ENCODE peak calls at places on chromosome 10, in five cellular contexts. Z is AG04450, B is colonic mucosa, E is GM13977, M is BJ. O is an unnamed sample.

GRCh38 chr10:133418289-133418993 is 6.0 kb downstream of the SPRN start:
- DNase-seq in Z (no peak), E (no peak), B (no peak), M (no peak), O (no peak)

GRCh38 chr10:48805411-48805810 is 120.7 kb downstream of the WDFY4 start:
- DNase-seq in M (no peak), Z (no peak), E (no peak), B (no peak), O (no peak)

GRCh38 chr10:123583639-123584418 is 82.3 kb upstream of the GPR26 start:
- DNase-seq in Z (no peak), E (peak), M (peak), B (peak), O (peak)

GRCh38 chr10:22849077-22849810 is 78.6 kb upstream of the ARMC3 start:
- DNase-seq in E (no peak), Z (no peak), B (peak), M (no peak), O (peak)

GRCh38 chr10:97422921-97423420 is 3.0 kb upstream of the PGAM1 start:
- DNase-seq in B (no peak), E (no peak), M (peak), Z (no peak), O (peak)

GRCh38 chr10:52523696-52524095 is 209.6 kb downstream of the DKK1 start:
- DNase-seq in B (no peak), E (no peak), M (no peak), Z (no peak), O (no peak)

GRCh38 chr10:114518401-114519305 is 114.4 kb upstream of the AFAP1L2 start:
- DNase-seq in M (no peak), E (no peak), Z (no peak), B (no peak), O (no peak)

GRCh38 chr10:47347303-47347675 is 874 bp upstream of the RBP3 start:
- DNase-seq in Z (no peak), M (no peak), E (no peak), B (no peak), O (no peak)

GRCh38 chr10:589961-590680 is 99.3 kb downstream of the DIP2C start:
- DNase-seq in M (no peak), Z (no peak), E (no peak), B (no peak), O (no peak)

GRCh38 chr10:101132636-101133473 is 1.8 kb downstream of the TLX1 start:
- DNase-seq in Z (no peak), M (no peak), E (peak), B (no peak), O (no peak)

GRCh38 chr10:51926336-51926735 is 226.9 kb upstream of the CSTF2T start:
- DNase-seq in E (no peak), B (no peak), Z (no peak), M (no peak), O (no peak)

GRCh38 chr10:132532784-132533560 is 4.6 kb upstream of the INPP5A start:
- DNase-seq in E (no peak), B (no peak), M (peak), Z (peak), O (peak)

GRCh38 chr10:70619271-70620019 is 16.9 kb upstream of the PRF1 start:
- DNase-seq in Z (no peak), E (peak), M (no peak), B (no peak), O (peak)
- TF ChIP-seq CTCF in Z (peak), E (peak), M (peak), B (no peak), O (peak)

DNA sequence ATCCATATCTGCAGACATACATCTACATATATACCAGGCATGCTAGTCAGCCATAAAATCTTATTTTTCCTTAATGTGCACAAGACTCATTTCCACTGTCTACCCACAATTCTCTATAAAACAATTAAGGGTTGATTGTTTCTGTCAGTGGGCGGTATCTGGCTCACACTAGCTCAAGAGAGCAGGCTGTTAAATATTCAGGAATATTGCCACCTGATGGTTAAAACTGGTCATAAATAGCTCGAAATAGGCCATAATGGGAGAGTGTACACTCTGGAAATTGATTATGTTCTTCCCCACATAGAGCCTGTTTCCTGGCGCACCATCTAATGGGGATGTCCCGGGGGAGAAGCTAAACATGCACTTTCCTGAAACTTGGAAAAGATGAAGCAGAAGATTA is 620.6 kb upstream of the ANKRD30A start:
- DNase-seq in Z (no peak), B (no peak), M (no peak), E (no peak), O (no peak)
- TF ChIP-seq CTCF in Z (peak), B (no peak), M (no peak), E (no peak), O (no peak)

GRCh38 chr10:87054373-87055295 is 34.5 kb downstream of the FAM25A start:
- DNase-seq in M (no peak), E (peak), Z (peak), B (no peak), O (peak)
- TF ChIP-seq CTCF in M (peak), E (peak), Z (peak), B (no peak), O (peak)

DNA sequence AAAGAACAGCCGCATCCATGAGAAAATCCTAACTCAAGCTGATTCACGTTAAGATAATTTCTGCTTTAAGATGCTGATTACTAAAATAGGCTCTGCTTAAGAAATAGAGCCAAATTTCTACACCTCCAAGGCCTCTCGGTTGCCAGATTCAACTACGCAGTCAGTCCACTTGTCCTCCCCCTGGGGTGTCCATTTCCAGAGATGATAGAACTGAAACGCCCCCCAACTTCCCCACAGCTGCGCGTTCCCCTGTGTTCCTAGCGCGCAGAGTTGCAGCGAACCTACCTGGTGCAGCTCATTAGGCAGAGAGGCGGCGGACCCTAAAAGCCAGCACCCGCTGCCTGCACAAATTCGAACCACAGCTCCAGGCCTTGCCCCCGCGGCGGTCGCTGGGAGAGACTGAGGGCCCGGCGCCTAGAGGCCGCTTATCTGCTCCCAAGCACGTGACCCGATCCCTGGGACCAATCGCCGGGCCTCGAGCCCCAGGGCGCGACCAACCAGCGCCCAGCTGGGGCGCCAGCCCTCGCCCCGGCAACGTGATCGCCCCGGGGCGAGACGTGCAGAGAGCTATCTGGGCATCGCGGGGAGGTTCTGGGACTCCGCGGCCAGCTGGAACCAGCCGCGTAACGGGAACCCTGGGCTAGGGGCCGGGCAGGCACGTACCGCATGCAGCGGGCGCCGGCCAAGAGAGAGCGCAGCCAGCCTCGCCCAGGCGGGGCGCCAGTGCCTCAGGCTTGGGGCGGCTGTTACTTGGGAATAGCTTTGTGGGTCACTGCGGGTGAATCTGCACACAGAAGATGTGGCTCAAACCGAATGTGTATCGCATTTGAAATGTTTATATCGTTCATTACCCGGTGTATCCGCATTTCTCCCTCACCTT is at the start of gene PPP1R3C:
- DNase-seq in E (peak), B (peak), M (peak), Z (peak), O (peak)
- TF ChIP-seq CTCF in E (peak), B (no peak), M (peak), Z (peak), O (peak)

GRCh38 chr10:43138757-43139241 is 554 bp downstream of the CSGALNACT2 start:
- DNase-seq in M (no peak), B (no peak), E (peak), Z (no peak), O (peak)
- TF ChIP-seq CTCF in M (peak), B (no peak), E (peak), Z (no peak), O (no peak)

GRCh38 chr10:7512487-7512886 is 101.7 kb upstream of the SFMBT2 start:
- DNase-seq in B (no peak), Z (no peak), M (no peak), E (no peak), O (no peak)
- TF ChIP-seq CTCF in B (no peak), Z (no peak), M (no peak), E (no peak), O (no peak)

GRCh38 chr10:21534611-21535493 is 820 bp downstream of the MLLT10 start:
- DNase-seq in M (no peak), B (peak), Z (no peak), E (peak), O (peak)
- TF ChIP-seq CTCF in M (peak), B (no peak), Z (peak), E (peak), O (no peak)

GRCh38 chr10:81116201-81116600 is 578.5 kb downstream of the SH2D4B start:
- DNase-seq in B (no peak), M (no peak), E (no peak), Z (no peak), O (no peak)

DNA sequence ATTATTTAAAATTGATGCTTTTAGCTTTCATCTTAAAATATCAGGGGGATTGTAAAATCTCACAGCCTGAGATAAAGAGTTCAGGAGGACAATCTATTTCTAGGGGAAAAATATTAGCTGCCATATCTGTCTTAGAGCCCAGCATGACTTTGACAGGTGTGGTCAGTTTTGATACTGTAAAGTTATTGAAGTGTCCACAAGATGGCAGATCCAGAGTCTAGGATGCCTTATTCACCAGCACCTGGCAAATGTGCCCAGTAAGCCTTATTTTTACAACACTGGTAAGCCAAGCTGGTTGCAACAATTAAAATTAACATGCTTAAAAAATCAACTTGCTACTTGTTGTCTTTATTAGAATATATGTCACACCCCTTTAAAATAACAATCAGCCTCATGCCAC is 579.3 kb downstream of the SH2D4B start:
- DNase-seq in E (no peak), M (no peak), Z (no peak), B (no peak), O (no peak)
- TF ChIP-seq CTCF in E (peak), M (no peak), Z (no peak), B (no peak), O (no peak)

O was measured in astrocyte of the spinal cord.